ENCODE peak calls at places on chromosomes 5 and 9, in eight cellular contexts. R is A549, Y is IMR-90, D is uterus, I is aorta, A is cardiac muscle cell, T is heart left ventricle, N is colonic mucosa. F is an unnamed sample.

GRCh38 chr9:3526166-3526902 is 533 bp upstream of the RFX3 start:
- DNase-seq in R (peak; percentile 89), Y (peak; percentile 79), D (peak; percentile 88), I (peak; percentile 92), A (peak; percentile 91), T (peak; percentile 92), N (peak; percentile 89), F (peak; percentile 92)

GRCh38 chr5:159965031-159965837 is 43.7 kb upstream of the TTC1 start:
- DNase-seq in R (peak; percentile 45), Y (peak; percentile 57), D (peak; percentile 63), I (peak; percentile 78), A (peak; percentile 78), T (peak; percentile 65), N (peak; percentile 54), F (peak; percentile 56)

GRCh38 chr5:14849516-14850294 is 21.9 kb downstream of the ANKH start:
- DNase-seq in R (no peak), Y (no peak), D (no peak), I (no peak), A (no peak), T (no peak), N (no peak), F (no peak)

GRCh38 chr5:60522299-60522915 is 177.6 kb downstream of the DEPDC1B start:
- DNase-seq in R (no peak), Y (peak; percentile 76), D (no peak), I (no peak), A (no peak), T (no peak), N (no peak), F (no peak)

GRCh38 chr9:110578896-110579752 is at the start of gene SVEP1:
- DNase-seq in R (peak; percentile 46), Y (peak; percentile 77), D (peak; percentile 51), I (peak; percentile 83), A (peak; percentile 86), T (peak; percentile 60), N (no peak), F (no peak)

GRCh38 chr9:123834218-123834906 is 95.6 kb downstream of the DENND1A start:
- DNase-seq in R (no peak), Y (peak; percentile 0), D (no peak), I (no peak), A (no peak), T (no peak), N (no peak), F (no peak)

GRCh38 chr9:76369583-76369982 is 24.6 kb downstream of the RFK start:
- DNase-seq in R (no peak), Y (peak; percentile 50), D (no peak), I (no peak), A (peak; percentile 76), T (peak; percentile 36), N (peak; percentile 69), F (peak; percentile 67)

GRCh38 chr9:129860653-129861446 is 25.6 kb downstream of the USP20 start:
- DNase-seq in R (no peak), Y (no peak), D (no peak), I (no peak), A (no peak), T (no peak), N (no peak), F (no peak)

GRCh38 chr5:61409568-61409967 is 77.5 kb downstream of the ZSWIM6 start:
- DNase-seq in R (peak; percentile 91), Y (peak; percentile 96), D (no peak), I (no peak), A (no peak), T (no peak), N (no peak), F (no peak)

GRCh38 chr5:112604741-112605390 is 132.8 kb upstream of the APC start:
- DNase-seq in R (peak; percentile 10), Y (no peak), D (no peak), I (no peak), A (peak; percentile 49), T (no peak), N (peak; percentile 22), F (no peak)

GRCh38 chr5:79703381-79703645 is 13.7 kb downstream of the CMYA5 start:
- DNase-seq in R (no peak), Y (no peak), D (no peak), I (no peak), A (no peak), T (no peak), N (no peak), F (no peak)

GRCh38 chr5:150209020-150209635 is 19.3 kb downstream of the SLC6A7 start:
- DNase-seq in R (peak; percentile 11), Y (peak; percentile 76), D (no peak), I (peak; percentile 73), A (no peak), T (no peak), N (peak; percentile 82), F (peak; percentile 83)

GRCh38 chr9:95230046-95230445 is 87.5 kb downstream of the FANCC start:
- DNase-seq in R (peak; percentile 26), Y (no peak), D (no peak), I (no peak), A (no peak), T (no peak), N (no peak), F (no peak)

GRCh38 chr9:119803679-119804078 is 434.4 kb upstream of the BRINP1 start:
- DNase-seq in R (no peak), Y (no peak), D (no peak), I (no peak), A (no peak), T (no peak), N (no peak), F (no peak)

GRCh38 chr5:71924980-71925379 is 182.3 kb upstream of the MAP1B start:
- DNase-seq in R (peak; percentile 75), Y (peak; percentile 69), D (no peak), I (no peak), A (no peak), T (no peak), N (no peak), F (no peak)

GRCh38 chr9:79652598-79652997 is 80.8 kb downstream of the TLE4 start:
- DNase-seq in R (no peak), Y (peak; percentile 53), D (no peak), I (no peak), A (no peak), T (no peak), N (no peak), F (no peak)

GRCh38 chr5:73955447-73955846 is 329.5 kb downstream of the ARHGEF28 start:
- DNase-seq in R (no peak), Y (no peak), D (no peak), I (no peak), A (no peak), T (no peak), N (no peak), F (no peak)

GRCh38 chr9:96344458-96345180 is 38.9 kb downstream of the SLC35D2 start:
- DNase-seq in R (peak; percentile 90), Y (peak; percentile 95), D (peak; percentile 72), I (no peak), A (peak; percentile 2), T (peak; percentile 57), N (peak; percentile 62), F (no peak)

GRCh38 chr5:164881442-164881841 is 1376.0 kb downstream of the MAT2B start:
- DNase-seq in R (no peak), Y (no peak), D (no peak), I (no peak), A (no peak), T (no peak), N (no peak), F (peak; percentile 36)

GRCh38 chr5:155919125-155919524 is 407.8 kb upstream of the SGCD start:
- DNase-seq in R (no peak), Y (no peak), D (no peak), I (no peak), A (peak; percentile 1), T (no peak), N (no peak), F (no peak)

GRCh38 chr5:61897251-61897650 is 408.8 kb upstream of the KIF2A start:
- DNase-seq in R (no peak), Y (no peak), D (no peak), I (no peak), A (no peak), T (no peak), N (no peak), F (no peak)

GRCh38 chr5:67301285-67301904 is 104.8 kb upstream of the CD180 start:
- DNase-seq in R (no peak), Y (peak; percentile 82), D (peak; percentile 83), I (peak; percentile 84), A (no peak), T (peak; percentile 66), N (peak; percentile 37), F (no peak)

DNA sequence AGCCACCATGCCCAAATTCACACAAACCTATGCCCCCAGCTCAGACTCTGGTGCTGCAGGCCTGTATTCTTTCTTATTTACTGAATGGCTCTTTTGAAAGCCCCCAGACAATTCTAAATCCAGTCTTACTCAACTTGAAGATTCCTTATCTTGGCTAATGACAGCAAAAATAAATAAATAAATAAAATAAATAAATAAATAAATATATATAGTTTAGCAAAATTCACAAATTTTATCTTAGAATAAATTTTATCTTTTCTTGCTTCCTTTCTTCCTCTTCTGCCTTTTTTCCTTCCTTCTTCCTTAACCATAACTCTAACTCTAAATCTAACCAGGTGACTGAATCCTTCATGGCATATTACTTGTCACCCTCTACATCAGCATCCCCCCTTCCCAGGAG is 25.6 kb downstream of the ANXA2R start:
- DNase-seq in R (no peak), Y (no peak), D (no peak), I (no peak), A (no peak), T (no peak), N (no peak), F (no peak)
- H3K4me1 ChIP-seq in R (peaks cover 31% of the 10 kb centered on the region), Y (peaks cover 18% of the 10 kb centered on the region), D (no peaks in the 10 kb centered on the region), I (no peaks in the 10 kb centered on the region), A (peaks cover under 1% of the 10 kb centered on the region), T (no peaks in the 10 kb centered on the region), N (no peaks in the 10 kb centered on the region), F (peaks cover 4% of the 10 kb centered on the region)

GRCh38 chr5:422323-423232 is 20.4 kb upstream of the EXOC3 start:
- DNase-seq in R (no peak), Y (no peak), D (no peak), I (peak; percentile 35), A (no peak), T (no peak), N (no peak), F (no peak)
- H3K4me1 ChIP-seq in R (peaks cover 5% of the 10 kb centered on the region), Y (peaks cover 10% of the 10 kb centered on the region), D (no peaks in the 10 kb centered on the region), I (no peaks in the 10 kb centered on the region), A (no peaks in the 10 kb centered on the region), T (no peaks in the 10 kb centered on the region), N (no peaks in the 10 kb centered on the region), F (no peaks in the 10 kb centered on the region)

DNA sequence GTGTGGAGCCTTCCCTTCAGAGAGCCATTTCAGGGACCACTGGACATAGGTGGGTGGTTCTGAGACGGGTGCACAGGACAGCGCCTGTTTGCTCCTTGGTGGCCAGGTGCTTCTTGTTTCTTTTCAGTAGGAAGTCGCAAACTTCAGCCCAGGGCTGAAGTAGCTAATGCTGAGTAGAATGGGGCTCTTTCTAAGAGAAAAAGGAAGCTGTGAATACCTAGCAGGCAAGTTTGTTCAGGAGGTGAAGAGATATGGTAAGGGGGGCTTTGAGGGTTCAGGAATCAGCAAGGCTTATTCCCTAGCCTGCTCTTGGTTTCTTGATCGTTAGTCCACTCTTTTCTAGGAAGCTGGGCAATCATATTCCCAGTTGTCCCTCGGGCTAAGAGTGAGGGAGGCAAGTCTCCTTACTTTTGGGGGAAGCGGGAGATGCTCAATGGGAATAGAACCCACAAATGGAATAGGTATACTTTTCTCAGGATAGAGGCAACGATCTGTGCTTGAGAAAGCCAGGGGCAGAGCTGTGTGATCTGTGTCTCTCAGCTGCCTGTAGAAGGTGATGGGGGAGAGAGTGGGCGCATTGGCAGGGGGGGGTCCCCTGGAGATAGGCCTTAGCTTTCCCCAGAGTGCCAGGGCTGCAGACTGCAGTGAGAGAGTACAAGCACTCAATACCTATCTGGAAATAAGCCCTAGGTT is 1.9 kb upstream of the PURA start:
- DNase-seq in R (no peak), Y (no peak), D (no peak), I (no peak), A (no peak), T (no peak), N (no peak), F (no peak)
- H3K4me1 ChIP-seq in R (peaks cover 46% of the 10 kb centered on the region), Y (peaks cover 10% of the 10 kb centered on the region), D (peaks cover 14% of the 10 kb centered on the region), I (no peaks in the 10 kb centered on the region), A (peaks cover 19% of the 10 kb centered on the region), T (peaks cover 25% of the 10 kb centered on the region), N (peaks cover 7% of the 10 kb centered on the region), F (peaks cover 29% of the 10 kb centered on the region)

GRCh38 chr5:132416306-132417009 is 46.9 kb downstream of the SLC22A5 start:
- DNase-seq in R (no peak), Y (no peak), D (no peak), I (no peak), A (no peak), T (no peak), N (no peak), F (no peak)
- H3K4me1 ChIP-seq in R (peaks cover 34% of the 10 kb centered on the region), Y (peaks cover 18% of the 10 kb centered on the region), D (peaks cover 5% of the 10 kb centered on the region), I (peaks cover 4% of the 10 kb centered on the region), A (no peaks in the 10 kb centered on the region), T (peaks cover 71% of the 10 kb centered on the region), N (peaks cover 26% of the 10 kb centered on the region), F (peaks cover 79% of the 10 kb centered on the region)